ENCODE peak calls at places on chromosome 17, in nine cellular contexts. One of them, this sample, is unnamed. For H3K4me1, the result is how much of the 10 kb centered on the place peaks cover.

GRCh38 chr17:59167571-59168001 is 12.0 kb downstream of the PRR11 start:
- DNase-seq in OCI-LY7: no peak
- DNase-seq in stomach: no peak
- DNase-seq in endothelial cell of umbilical vein: peak
- DNase-seq in Peyer's patch: no peak
- DNase-seq in endodermal cell: peak
- DNase-seq in IMR-90: peak
- DNase-seq in fibroblast of lung: peak
- DNase-seq in upper lobe of right lung: no peak
- DNase-seq in this sample: no peak

GRCh38 chr17:681738-682137 is 32.9 kb downstream of the VPS53 start:
- DNase-seq in fibroblast of lung: peak
- DNase-seq in Peyer's patch: no peak
- DNase-seq in OCI-LY7: no peak
- DNase-seq in stomach: no peak
- DNase-seq in endodermal cell: no peak
- DNase-seq in IMR-90: peak
- DNase-seq in upper lobe of right lung: no peak
- DNase-seq in endothelial cell of umbilical vein: no peak
- DNase-seq in this sample: no peak

GRCh38 chr17:56262854-56263253 is 109.6 kb downstream of the ANKFN1 start:
- DNase-seq in endothelial cell of umbilical vein: no peak
- DNase-seq in endodermal cell: no peak
- DNase-seq in stomach: peak
- DNase-seq in Peyer's patch: no peak
- DNase-seq in fibroblast of lung: peak
- DNase-seq in OCI-LY7: no peak
- DNase-seq in IMR-90: peak
- DNase-seq in upper lobe of right lung: no peak
- DNase-seq in this sample: no peak

GRCh38 chr17:79125503-79125902 is 50.9 kb downstream of the ENGASE start:
- DNase-seq in upper lobe of right lung: no peak
- DNase-seq in endothelial cell of umbilical vein: no peak
- DNase-seq in stomach: no peak
- DNase-seq in OCI-LY7: no peak
- DNase-seq in fibroblast of lung: no peak
- DNase-seq in IMR-90: no peak
- DNase-seq in Peyer's patch: no peak
- DNase-seq in endodermal cell: no peak
- DNase-seq in this sample: no peak

GRCh38 chr17:40612510-40613244 is 34.9 kb downstream of the SMARCE1 start:
- DNase-seq in OCI-LY7: no peak
- DNase-seq in upper lobe of right lung: no peak
- DNase-seq in stomach: no peak
- DNase-seq in fibroblast of lung: no peak
- DNase-seq in Peyer's patch: peak
- DNase-seq in IMR-90: no peak
- DNase-seq in endothelial cell of umbilical vein: no peak
- DNase-seq in endodermal cell: no peak
- DNase-seq in this sample: no peak

GRCh38 chr17:47224971-47225370 is 15.8 kb downstream of the MYL4 start:
- DNase-seq in Peyer's patch: no peak
- DNase-seq in stomach: no peak
- DNase-seq in IMR-90: no peak
- DNase-seq in fibroblast of lung: peak
- DNase-seq in endodermal cell: no peak
- DNase-seq in endothelial cell of umbilical vein: no peak
- DNase-seq in upper lobe of right lung: no peak
- DNase-seq in OCI-LY7: no peak
- DNase-seq in this sample: no peak

GRCh38 chr17:80605326-80606066 is 60.9 kb downstream of the RPTOR start:
- DNase-seq in fibroblast of lung: peak
- DNase-seq in stomach: no peak
- DNase-seq in endothelial cell of umbilical vein: no peak
- DNase-seq in endodermal cell: no peak
- DNase-seq in upper lobe of right lung: no peak
- DNase-seq in OCI-LY7: peak
- DNase-seq in IMR-90: peak
- DNase-seq in Peyer's patch: no peak
- DNase-seq in this sample: no peak

GRCh38 chr17:28662527-28662829 is 473 bp downstream of the SUPT6H start:
- DNase-seq in endothelial cell of umbilical vein: no peak
- DNase-seq in stomach: no peak
- DNase-seq in IMR-90: no peak
- DNase-seq in upper lobe of right lung: no peak
- DNase-seq in OCI-LY7: no peak
- DNase-seq in fibroblast of lung: no peak
- DNase-seq in Peyer's patch: no peak
- DNase-seq in endodermal cell: no peak
- DNase-seq in this sample: no peak

GRCh38 chr17:55303701-55304145 is 39.0 kb downstream of the HLF start:
- DNase-seq in upper lobe of right lung: no peak
- DNase-seq in IMR-90: peak
- DNase-seq in stomach: no peak
- DNase-seq in Peyer's patch: no peak
- DNase-seq in endodermal cell: peak
- DNase-seq in endothelial cell of umbilical vein: no peak
- DNase-seq in fibroblast of lung: peak
- DNase-seq in OCI-LY7: no peak
- DNase-seq in this sample: no peak

GRCh38 chr17:32927201-32927723 is 691 bp upstream of the TMEM98 start:
- DNase-seq in Peyer's patch: no peak
- DNase-seq in IMR-90: peak
- DNase-seq in upper lobe of right lung: no peak
- DNase-seq in stomach: no peak
- DNase-seq in endodermal cell: no peak
- DNase-seq in fibroblast of lung: no peak
- DNase-seq in endothelial cell of umbilical vein: peak
- DNase-seq in OCI-LY7: no peak
- DNase-seq in this sample: no peak

GRCh38 chr17:75367312-75367711 is 38.2 kb downstream of the GRB2 start:
- DNase-seq in stomach: no peak
- DNase-seq in endodermal cell: no peak
- DNase-seq in IMR-90: peak
- DNase-seq in OCI-LY7: no peak
- DNase-seq in Peyer's patch: no peak
- DNase-seq in fibroblast of lung: peak
- DNase-seq in upper lobe of right lung: no peak
- DNase-seq in endothelial cell of umbilical vein: no peak
- DNase-seq in this sample: no peak

GRCh38 chr17:17105976-17106375 is 63.7 kb downstream of the MPRIP start:
- DNase-seq in upper lobe of right lung: no peak
- DNase-seq in endodermal cell: no peak
- DNase-seq in OCI-LY7: no peak
- DNase-seq in endothelial cell of umbilical vein: no peak
- DNase-seq in Peyer's patch: no peak
- DNase-seq in fibroblast of lung: no peak
- DNase-seq in stomach: no peak
- DNase-seq in IMR-90: no peak
- DNase-seq in this sample: no peak

GRCh38 chr17:3555189-3555796 is 2.3 kb downstream of the TRPV3 start:
- DNase-seq in OCI-LY7: no peak
- DNase-seq in fibroblast of lung: no peak
- DNase-seq in endodermal cell: peak
- DNase-seq in IMR-90: no peak
- DNase-seq in stomach: no peak
- DNase-seq in endothelial cell of umbilical vein: no peak
- DNase-seq in upper lobe of right lung: no peak
- DNase-seq in Peyer's patch: no peak
- DNase-seq in this sample: no peak
- H3K27ac ChIP-seq in OCI-LY7: no peak
- H3K27ac ChIP-seq in fibroblast of lung: no peak
- H3K27ac ChIP-seq in endodermal cell: no peak
- H3K27ac ChIP-seq in IMR-90: no peak
- H3K27ac ChIP-seq in stomach: no peak
- H3K27ac ChIP-seq in endothelial cell of umbilical vein: no peak
- H3K27ac ChIP-seq in upper lobe of right lung: no peak
- H3K27ac ChIP-seq in Peyer's patch: no peak
- H3K27ac ChIP-seq in this sample: no peak

DNA sequence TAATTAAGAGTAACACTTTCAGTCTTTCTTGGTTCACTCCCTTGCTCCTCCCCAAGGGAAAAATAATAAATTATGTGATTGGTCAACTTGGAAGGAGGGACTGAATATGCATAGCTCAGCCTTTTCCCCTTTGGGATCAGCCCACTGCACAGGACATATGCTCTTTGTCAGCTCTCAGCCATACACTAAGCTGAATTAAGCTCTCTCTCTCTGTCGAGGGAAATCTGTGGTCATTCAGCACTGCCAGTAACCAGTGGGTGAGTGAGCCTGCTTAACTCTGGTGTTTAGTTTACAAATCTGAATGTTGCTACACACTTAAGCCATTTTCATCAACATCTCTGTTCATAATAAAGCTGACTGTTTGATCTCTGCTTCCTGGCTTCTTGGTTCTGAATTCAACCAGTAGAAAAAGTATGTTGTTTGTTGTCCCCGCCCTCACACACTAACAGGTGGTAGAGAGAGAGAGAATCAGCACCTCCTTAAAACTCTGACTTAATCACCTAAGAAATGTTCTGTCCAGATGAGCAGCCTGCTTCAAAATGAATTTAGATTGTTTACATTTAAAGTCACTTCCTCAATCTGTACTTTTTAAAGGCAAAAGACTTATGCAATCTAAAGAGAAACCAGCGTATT is 102.2 kb upstream of the C17orf78 start:
- DNase-seq in endodermal cell: no peak
- DNase-seq in stomach: no peak
- DNase-seq in endothelial cell of umbilical vein: peak
- DNase-seq in Peyer's patch: no peak
- DNase-seq in OCI-LY7: no peak
- DNase-seq in fibroblast of lung: peak
- DNase-seq in upper lobe of right lung: no peak
- DNase-seq in IMR-90: peak
- DNase-seq in this sample: no peak
- H3K4me1 ChIP-seq in endodermal cell: under half
- H3K4me1 ChIP-seq in stomach: under half
- H3K4me1 ChIP-seq in endothelial cell of umbilical vein: under half
- H3K4me1 ChIP-seq in Peyer's patch: under half
- H3K4me1 ChIP-seq in OCI-LY7: under half
- H3K4me1 ChIP-seq in fibroblast of lung: under half
- H3K4me1 ChIP-seq in upper lobe of right lung: under half
- H3K4me1 ChIP-seq in IMR-90: under half
- H3K4me1 ChIP-seq in this sample: under half

GRCh38 chr17:82788206-82789001 is 36.5 kb downstream of the TBCD start:
- DNase-seq in OCI-LY7: no peak
- DNase-seq in stomach: no peak
- DNase-seq in upper lobe of right lung: no peak
- DNase-seq in Peyer's patch: no peak
- DNase-seq in IMR-90: no peak
- DNase-seq in endodermal cell: no peak
- DNase-seq in fibroblast of lung: no peak
- DNase-seq in endothelial cell of umbilical vein: no peak
- DNase-seq in this sample: no peak

GRCh38 chr17:82783498-82783897 is 31.6 kb downstream of the TBCD start:
- DNase-seq in fibroblast of lung: no peak
- DNase-seq in Peyer's patch: no peak
- DNase-seq in IMR-90: no peak
- DNase-seq in endothelial cell of umbilical vein: no peak
- DNase-seq in stomach: no peak
- DNase-seq in OCI-LY7: no peak
- DNase-seq in endodermal cell: no peak
- DNase-seq in upper lobe of right lung: no peak
- DNase-seq in this sample: no peak

GRCh38 chr17:82789051-82789592 is 37.3 kb downstream of the TBCD start:
- DNase-seq in IMR-90: no peak
- DNase-seq in endodermal cell: no peak
- DNase-seq in OCI-LY7: no peak
- DNase-seq in fibroblast of lung: no peak
- DNase-seq in endothelial cell of umbilical vein: no peak
- DNase-seq in Peyer's patch: no peak
- DNase-seq in upper lobe of right lung: no peak
- DNase-seq in stomach: no peak
- DNase-seq in this sample: no peak

GRCh38 chr17:82787081-82787848 is 35.4 kb downstream of the TBCD start:
- DNase-seq in upper lobe of right lung: no peak
- DNase-seq in endodermal cell: no peak
- DNase-seq in OCI-LY7: peak
- DNase-seq in Peyer's patch: no peak
- DNase-seq in IMR-90: no peak
- DNase-seq in endothelial cell of umbilical vein: no peak
- DNase-seq in stomach: no peak
- DNase-seq in fibroblast of lung: peak
- DNase-seq in this sample: no peak

GRCh38 chr17:82786427-82786826 is 34.6 kb downstream of the TBCD start:
- DNase-seq in fibroblast of lung: no peak
- DNase-seq in upper lobe of right lung: no peak
- DNase-seq in Peyer's patch: no peak
- DNase-seq in OCI-LY7: peak
- DNase-seq in IMR-90: no peak
- DNase-seq in stomach: no peak
- DNase-seq in endothelial cell of umbilical vein: no peak
- DNase-seq in endodermal cell: no peak
- DNase-seq in this sample: no peak
- TF ChIP-seq CTCF in fibroblast of lung: no peak
- TF ChIP-seq CTCF in upper lobe of right lung: no peak
- TF ChIP-seq CTCF in Peyer's patch: no peak
- TF ChIP-seq CTCF in OCI-LY7: peak
- TF ChIP-seq CTCF in IMR-90: no peak
- TF ChIP-seq CTCF in stomach: no peak
- TF ChIP-seq CTCF in endothelial cell of umbilical vein: no peak
- TF ChIP-seq CTCF in endodermal cell: no peak
- TF ChIP-seq CTCF in this sample: no peak

GRCh38 chr17:39271546-39271945 is 45.8 kb upstream of the STAC2 start:
- DNase-seq in stomach: no peak
- DNase-seq in IMR-90: peak
- DNase-seq in OCI-LY7: no peak
- DNase-seq in endodermal cell: no peak
- DNase-seq in upper lobe of right lung: no peak
- DNase-seq in fibroblast of lung: no peak
- DNase-seq in endothelial cell of umbilical vein: no peak
- DNase-seq in Peyer's patch: no peak
- DNase-seq in this sample: no peak
- H3K27ac ChIP-seq in stomach: no peak
- H3K27ac ChIP-seq in IMR-90: no peak
- H3K27ac ChIP-seq in OCI-LY7: no peak
- H3K27ac ChIP-seq in endodermal cell: no peak
- H3K27ac ChIP-seq in upper lobe of right lung: no peak
- H3K27ac ChIP-seq in fibroblast of lung: no peak
- H3K27ac ChIP-seq in endothelial cell of umbilical vein: no peak
- H3K27ac ChIP-seq in Peyer's patch: no peak
- H3K27ac ChIP-seq in this sample: no peak

This sample was measured in heart right ventricle.